ENCODE peak calls at places on chromosomes 7 and 10, in eight cellular contexts. One of them, this sample, is unnamed.

GRCh38 chr10:77756319-77757232 is 119.0 kb upstream of the KCNMA1 start:
- DNase-seq in mesothelial cell of epicardium: peak
- DNase-seq in stimulated activated CD8-positive, alpha-beta memory T cell treated with anti-CD3 and anti-CD28 coated beads, Interleukin-7, amount 100 ng/mL, for 1 hour: no peak
- DNase-seq in stimulated activated effector memory CD8-positive, alpha-beta T cell treated with anti-CD3 and anti-CD28 coated beads, Interleukin-12 subunit alpha, Interleukin-12 subunit beta, amount 100 ng/mL, for 72 hours: no peak
- DNase-seq in fibroblast of mammary gland: peak
- DNase-seq in foreskin keratinocyte: peak
- DNase-seq in PC-3: peak
- DNase-seq in COR-L47: peak
- DNase-seq in this sample: peak

GRCh38 chr10:97708976-97709745 is 4.4 kb upstream of the MARVELD1 start:
- DNase-seq in PC-3: peak
- DNase-seq in stimulated activated CD8-positive, alpha-beta memory T cell treated with anti-CD3 and anti-CD28 coated beads, Interleukin-7, amount 100 ng/mL, for 1 hour: no peak
- DNase-seq in foreskin keratinocyte: peak
- DNase-seq in mesothelial cell of epicardium: peak
- DNase-seq in COR-L47: no peak
- DNase-seq in stimulated activated effector memory CD8-positive, alpha-beta T cell treated with anti-CD3 and anti-CD28 coated beads, Interleukin-12 subunit alpha, Interleukin-12 subunit beta, amount 100 ng/mL, for 72 hours: no peak
- DNase-seq in fibroblast of mammary gland: peak
- DNase-seq in this sample: peak

GRCh38 chr7:45021604-45022296 is 21.7 kb downstream of the CCM2 start:
- DNase-seq in mesothelial cell of epicardium: no peak
- DNase-seq in PC-3: no peak
- DNase-seq in stimulated activated CD8-positive, alpha-beta memory T cell treated with anti-CD3 and anti-CD28 coated beads, Interleukin-7, amount 100 ng/mL, for 1 hour: no peak
- DNase-seq in foreskin keratinocyte: peak
- DNase-seq in stimulated activated effector memory CD8-positive, alpha-beta T cell treated with anti-CD3 and anti-CD28 coated beads, Interleukin-12 subunit alpha, Interleukin-12 subunit beta, amount 100 ng/mL, for 72 hours: no peak
- DNase-seq in fibroblast of mammary gland: peak
- DNase-seq in COR-L47: no peak
- DNase-seq in this sample: no peak

GRCh38 chr10:17214991-17215781 is 12.9 kb upstream of the VIM start:
- DNase-seq in mesothelial cell of epicardium: no peak
- DNase-seq in PC-3: peak
- DNase-seq in stimulated activated effector memory CD8-positive, alpha-beta T cell treated with anti-CD3 and anti-CD28 coated beads, Interleukin-12 subunit alpha, Interleukin-12 subunit beta, amount 100 ng/mL, for 72 hours: no peak
- DNase-seq in fibroblast of mammary gland: peak
- DNase-seq in foreskin keratinocyte: peak
- DNase-seq in stimulated activated CD8-positive, alpha-beta memory T cell treated with anti-CD3 and anti-CD28 coated beads, Interleukin-7, amount 100 ng/mL, for 1 hour: no peak
- DNase-seq in COR-L47: no peak
- DNase-seq in this sample: no peak

GRCh38 chr10:57955076-57955475 is 312.6 kb downstream of the IPMK start:
- DNase-seq in foreskin keratinocyte: no peak
- DNase-seq in mesothelial cell of epicardium: no peak
- DNase-seq in stimulated activated effector memory CD8-positive, alpha-beta T cell treated with anti-CD3 and anti-CD28 coated beads, Interleukin-12 subunit alpha, Interleukin-12 subunit beta, amount 100 ng/mL, for 72 hours: no peak
- DNase-seq in stimulated activated CD8-positive, alpha-beta memory T cell treated with anti-CD3 and anti-CD28 coated beads, Interleukin-7, amount 100 ng/mL, for 1 hour: no peak
- DNase-seq in fibroblast of mammary gland: peak
- DNase-seq in PC-3: no peak
- DNase-seq in COR-L47: no peak
- DNase-seq in this sample: no peak

GRCh38 chr10:122462533-122463465 is 1.4 kb downstream of the HTRA1 start:
- DNase-seq in foreskin keratinocyte: peak
- DNase-seq in PC-3: peak
- DNase-seq in mesothelial cell of epicardium: no peak
- DNase-seq in COR-L47: no peak
- DNase-seq in stimulated activated CD8-positive, alpha-beta memory T cell treated with anti-CD3 and anti-CD28 coated beads, Interleukin-7, amount 100 ng/mL, for 1 hour: no peak
- DNase-seq in stimulated activated effector memory CD8-positive, alpha-beta T cell treated with anti-CD3 and anti-CD28 coated beads, Interleukin-12 subunit alpha, Interleukin-12 subunit beta, amount 100 ng/mL, for 72 hours: no peak
- DNase-seq in fibroblast of mammary gland: no peak
- DNase-seq in this sample: no peak

GRCh38 chr7:111312966-111313365 is 222.0 kb downstream of the LRRN3 start:
- DNase-seq in PC-3: peak
- DNase-seq in foreskin keratinocyte: peak
- DNase-seq in fibroblast of mammary gland: peak
- DNase-seq in mesothelial cell of epicardium: no peak
- DNase-seq in COR-L47: no peak
- DNase-seq in stimulated activated effector memory CD8-positive, alpha-beta T cell treated with anti-CD3 and anti-CD28 coated beads, Interleukin-12 subunit alpha, Interleukin-12 subunit beta, amount 100 ng/mL, for 72 hours: no peak
- DNase-seq in stimulated activated CD8-positive, alpha-beta memory T cell treated with anti-CD3 and anti-CD28 coated beads, Interleukin-7, amount 100 ng/mL, for 1 hour: no peak
- DNase-seq in this sample: no peak

GRCh38 chr7:88396948-88397322 is 90.2 kb upstream of the STEAP4 start:
- DNase-seq in mesothelial cell of epicardium: no peak
- DNase-seq in stimulated activated effector memory CD8-positive, alpha-beta T cell treated with anti-CD3 and anti-CD28 coated beads, Interleukin-12 subunit alpha, Interleukin-12 subunit beta, amount 100 ng/mL, for 72 hours: no peak
- DNase-seq in PC-3: no peak
- DNase-seq in foreskin keratinocyte: no peak
- DNase-seq in fibroblast of mammary gland: no peak
- DNase-seq in COR-L47: no peak
- DNase-seq in stimulated activated CD8-positive, alpha-beta memory T cell treated with anti-CD3 and anti-CD28 coated beads, Interleukin-7, amount 100 ng/mL, for 1 hour: no peak
- DNase-seq in this sample: no peak

GRCh38 chr10:74928742-74929191 is 102.4 kb downstream of the KAT6B start:
- DNase-seq in mesothelial cell of epicardium: no peak
- DNase-seq in foreskin keratinocyte: peak
- DNase-seq in COR-L47: no peak
- DNase-seq in PC-3: no peak
- DNase-seq in stimulated activated CD8-positive, alpha-beta memory T cell treated with anti-CD3 and anti-CD28 coated beads, Interleukin-7, amount 100 ng/mL, for 1 hour: no peak
- DNase-seq in fibroblast of mammary gland: peak
- DNase-seq in stimulated activated effector memory CD8-positive, alpha-beta T cell treated with anti-CD3 and anti-CD28 coated beads, Interleukin-12 subunit alpha, Interleukin-12 subunit beta, amount 100 ng/mL, for 72 hours: no peak
- DNase-seq in this sample: no peak

GRCh38 chr7:4659551-4660286 is 22.4 kb upstream of the FOXK1 start:
- DNase-seq in foreskin keratinocyte: no peak
- DNase-seq in stimulated activated effector memory CD8-positive, alpha-beta T cell treated with anti-CD3 and anti-CD28 coated beads, Interleukin-12 subunit alpha, Interleukin-12 subunit beta, amount 100 ng/mL, for 72 hours: no peak
- DNase-seq in mesothelial cell of epicardium: no peak
- DNase-seq in stimulated activated CD8-positive, alpha-beta memory T cell treated with anti-CD3 and anti-CD28 coated beads, Interleukin-7, amount 100 ng/mL, for 1 hour: no peak
- DNase-seq in PC-3: peak
- DNase-seq in COR-L47: no peak
- DNase-seq in fibroblast of mammary gland: no peak
- DNase-seq in this sample: no peak

GRCh38 chr7:149860821-149861727 is 12.7 kb upstream of the ATP6V0E2 start:
- DNase-seq in fibroblast of mammary gland: no peak
- DNase-seq in stimulated activated effector memory CD8-positive, alpha-beta T cell treated with anti-CD3 and anti-CD28 coated beads, Interleukin-12 subunit alpha, Interleukin-12 subunit beta, amount 100 ng/mL, for 72 hours: no peak
- DNase-seq in mesothelial cell of epicardium: no peak
- DNase-seq in stimulated activated CD8-positive, alpha-beta memory T cell treated with anti-CD3 and anti-CD28 coated beads, Interleukin-7, amount 100 ng/mL, for 1 hour: no peak
- DNase-seq in foreskin keratinocyte: no peak
- DNase-seq in COR-L47: no peak
- DNase-seq in PC-3: no peak
- DNase-seq in this sample: no peak

GRCh38 chr10:29761916-29762315 is 127.1 kb upstream of the SVIL start:
- DNase-seq in mesothelial cell of epicardium: no peak
- DNase-seq in stimulated activated effector memory CD8-positive, alpha-beta T cell treated with anti-CD3 and anti-CD28 coated beads, Interleukin-12 subunit alpha, Interleukin-12 subunit beta, amount 100 ng/mL, for 72 hours: no peak
- DNase-seq in fibroblast of mammary gland: no peak
- DNase-seq in PC-3: no peak
- DNase-seq in stimulated activated CD8-positive, alpha-beta memory T cell treated with anti-CD3 and anti-CD28 coated beads, Interleukin-7, amount 100 ng/mL, for 1 hour: no peak
- DNase-seq in COR-L47: no peak
- DNase-seq in foreskin keratinocyte: no peak
- DNase-seq in this sample: no peak

GRCh38 chr7:106064836-106065559 is 47.1 kb downstream of the SYPL1 start:
- DNase-seq in stimulated activated effector memory CD8-positive, alpha-beta T cell treated with anti-CD3 and anti-CD28 coated beads, Interleukin-12 subunit alpha, Interleukin-12 subunit beta, amount 100 ng/mL, for 72 hours: no peak
- DNase-seq in foreskin keratinocyte: peak
- DNase-seq in fibroblast of mammary gland: peak
- DNase-seq in COR-L47: peak
- DNase-seq in stimulated activated CD8-positive, alpha-beta memory T cell treated with anti-CD3 and anti-CD28 coated beads, Interleukin-7, amount 100 ng/mL, for 1 hour: no peak
- DNase-seq in mesothelial cell of epicardium: no peak
- DNase-seq in PC-3: peak
- DNase-seq in this sample: no peak

GRCh38 chr10:44921506-44921905 is 10.4 kb downstream of the TMEM72 start:
- DNase-seq in stimulated activated effector memory CD8-positive, alpha-beta T cell treated with anti-CD3 and anti-CD28 coated beads, Interleukin-12 subunit alpha, Interleukin-12 subunit beta, amount 100 ng/mL, for 72 hours: no peak
- DNase-seq in PC-3: no peak
- DNase-seq in COR-L47: no peak
- DNase-seq in mesothelial cell of epicardium: no peak
- DNase-seq in stimulated activated CD8-positive, alpha-beta memory T cell treated with anti-CD3 and anti-CD28 coated beads, Interleukin-7, amount 100 ng/mL, for 1 hour: no peak
- DNase-seq in fibroblast of mammary gland: no peak
- DNase-seq in foreskin keratinocyte: no peak
- DNase-seq in this sample: no peak